ENCODE peak calls at places on chromosomes 7 and 10, in five cellular contexts. I is fibroblast of pulmonary artery; C is RWPE1; H is CD8-positive, alpha-beta T cell; N is A549. L is an unnamed sample.

GRCh38 chr7:69318794-69319193 is 279.5 kb upstream of the AUTS2 start:
- DNase-seq in I (no peak), C (no peak), H (no peak), N (no peak), L (no peak)

GRCh38 chr7:157335991-157336382 is 817 bp upstream of the DNAJB6 start:
- DNase-seq in I (no peak), C (no peak), H (no peak), N (no peak), L (no peak)

GRCh38 chr7:90761584-90761983 is 165.5 kb downstream of the CDK14 start:
- DNase-seq in I (no peak), C (no peak), H (no peak), N (no peak), L (no peak)

GRCh38 chr10:113030453-113030852 is 80.4 kb downstream of the TCF7L2 start:
- DNase-seq in I (no peak), C (peak; percentile 38), H (no peak), N (no peak), L (no peak)

GRCh38 chr7:34011711-34012110 is 106.4 kb downstream of the BMPER start:
- DNase-seq in I (peak; percentile 33), C (no peak), H (no peak), N (no peak), L (no peak)

GRCh38 chr7:74657692-74658170 is at the start of gene GTF2I:
- DNase-seq in I (no peak), C (peak; percentile 37), H (peak; percentile 23), N (no peak), L (peak; percentile 53)

GRCh38 chr7:4017081-4017480 is 665.0 kb upstream of the FOXK1 start:
- DNase-seq in I (no peak), C (no peak), H (no peak), N (no peak), L (no peak)

GRCh38 chr10:13329565-13329964 is 18.5 kb downstream of the SEPHS1 start:
- DNase-seq in I (no peak), C (no peak), H (no peak), N (no peak), L (no peak)

GRCh38 chr7:28358423-28358868 is 53.9 kb upstream of the CREB5 start:
- DNase-seq in I (peak; percentile 81), C (peak; percentile 80), H (no peak), N (peak; percentile 61), L (no peak)

GRCh38 chr10:839550-840205 is 91.8 kb downstream of the LARP4B start:
- DNase-seq in I (no peak), C (no peak), H (no peak), N (no peak), L (no peak)

GRCh38 chr10:8445353-8445752 is 390.9 kb downstream of the GATA3 start:
- DNase-seq in I (no peak), C (no peak), H (no peak), N (no peak), L (no peak)

GRCh38 chr7:69723663-69724062 is 125.4 kb downstream of the AUTS2 start:
- DNase-seq in I (no peak), C (no peak), H (no peak), N (no peak), L (no peak)

GRCh38 chr7:73941836-73942551 is 81.0 kb downstream of the TMEM270 start:
- DNase-seq in I (peak; percentile 86), C (peak; percentile 39), H (no peak), N (peak; percentile 77), L (no peak)

GRCh38 chr7:41887446-41887845 is 184.6 kb upstream of the INHBA start:
- DNase-seq in I (peak; percentile 46), C (no peak), H (no peak), N (no peak), L (no peak)

GRCh38 chr10:88152720-88153119 is 289.3 kb downstream of the PTEN start:
- DNase-seq in I (peak; percentile 90), C (peak; percentile 90), H (no peak), N (peak; percentile 74), L (peak; percentile 56)

GRCh38 chr7:5354460-5355279 is 69.0 kb downstream of the TNRC18 start:
- DNase-seq in I (peak; percentile 24), C (no peak), H (no peak), N (no peak), L (no peak)

GRCh38 chr10:24503627-24504320 is 219.9 kb downstream of the ARHGAP21 start:
- DNase-seq in I (peak; percentile 55), C (peak; percentile 52), H (no peak), N (peak; percentile 75), L (peak; percentile 64)
- TF ChIP-seq CTCF in I (peak; percentile 66), C (peak; percentile 84), H (no peak), N (peak; percentile 90), L (peak; percentile 62)

DNA sequence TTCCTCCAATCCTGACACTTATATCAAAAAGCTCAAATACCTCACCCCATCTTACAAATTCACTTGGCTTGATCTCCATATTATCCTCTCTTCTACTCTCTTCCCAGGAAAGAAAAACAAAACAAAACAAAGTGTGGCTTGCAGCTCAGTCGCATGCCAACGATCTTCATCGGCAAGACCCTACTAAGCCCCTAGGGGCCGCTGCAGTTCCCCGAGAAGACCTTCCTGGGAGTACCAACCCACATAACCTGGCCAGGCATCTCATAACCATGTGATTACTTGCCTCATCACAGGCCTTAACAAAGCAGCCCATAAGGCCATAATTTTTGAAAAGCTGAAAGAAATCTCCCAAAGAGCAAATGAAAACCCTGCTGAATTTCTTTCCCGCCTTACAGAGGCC is 103.7 kb downstream of the ZNF92 start:
- DNase-seq in I (no peak), C (peak; percentile 25), H (no peak), N (peak; percentile 35), L (no peak)
- TF ChIP-seq CTCF in I (no peak), C (no peak), H (no peak), N (no peak), L (no peak)

GRCh38 chr10:103120546-103120945 is 72.5 kb downstream of the NT5C2 start:
- DNase-seq in I (no peak), C (no peak), H (no peak), N (no peak), L (no peak)

GRCh38 chr10:103120977-103121735 is 71.9 kb downstream of the NT5C2 start:
- DNase-seq in I (peak; percentile 61), C (no peak), H (no peak), N (no peak), L (no peak)

GRCh38 chr10:103125323-103126267 is 67.5 kb downstream of the NT5C2 start:
- DNase-seq in I (no peak), C (no peak), H (no peak), N (no peak), L (peak; percentile 50)

GRCh38 chr10:103124420-103125096 is 68.5 kb downstream of the NT5C2 start:
- DNase-seq in I (no peak), C (no peak), H (no peak), N (no peak), L (no peak)

DNA sequence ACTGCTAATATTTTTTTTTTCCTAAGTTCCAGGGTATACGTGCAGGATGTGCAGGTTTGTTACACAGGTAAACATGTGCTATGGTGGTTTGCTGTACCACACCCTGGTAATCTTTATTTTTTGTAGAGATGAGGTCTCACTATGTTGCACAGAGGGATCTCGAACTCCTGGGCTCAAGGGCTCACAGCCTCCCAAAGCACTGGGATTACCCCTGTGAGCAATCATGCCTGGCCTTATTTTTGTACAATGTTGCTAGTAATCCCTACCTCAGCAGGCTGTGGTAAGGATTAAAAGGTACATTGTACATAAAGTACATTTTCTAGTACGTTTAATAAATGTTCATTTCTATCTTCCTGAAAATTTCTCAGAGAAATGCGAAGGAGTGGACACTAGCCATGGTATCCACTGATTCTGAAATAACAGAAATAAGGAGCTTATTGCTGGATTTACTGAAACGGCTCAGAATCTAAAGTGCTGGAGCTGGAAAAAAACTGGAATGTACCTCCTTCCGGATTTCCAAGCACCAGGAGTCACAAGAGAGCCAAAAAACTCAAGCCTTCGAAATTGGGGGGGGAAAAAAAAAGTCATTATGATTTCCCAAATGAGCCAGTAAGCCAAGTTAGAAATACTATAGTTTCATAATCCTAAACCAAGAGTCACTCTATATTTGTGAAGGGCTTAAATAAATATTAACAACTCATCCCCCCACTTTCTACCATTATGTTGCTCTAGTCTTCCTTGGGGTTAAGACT is 69.6 kb downstream of the NT5C2 start:
- DNase-seq in I (no peak), C (no peak), H (no peak), N (no peak), L (no peak)
- TF ChIP-seq CTCF in I (no peak), C (no peak), H (no peak), N (no peak), L (no peak)

GRCh38 chr7:21261627-21262564 is 166.0 kb upstream of the SP4 start:
- DNase-seq in I (peak; percentile 53), C (peak; percentile 35), H (peak; percentile 13), N (peak; percentile 48), L (peak; percentile 31)
- TF ChIP-seq CTCF in I (peak; percentile 69), C (peak; percentile 44), H (peak; percentile 66), N (peak; percentile 34), L (peak; percentile 41)

GRCh38 chr10:69938541-69938991 is 114.1 kb upstream of the MACROH2A2 start:
- DNase-seq in I (no peak), C (no peak), H (no peak), N (no peak), L (no peak)

GRCh38 chr10:69939033-69939432 is 113.6 kb upstream of the MACROH2A2 start:
- DNase-seq in I (no peak), C (no peak), H (no peak), N (no peak), L (no peak)

GRCh38 chr10:69934768-69935167 is 117.9 kb upstream of the MACROH2A2 start:
- DNase-seq in I (no peak), C (no peak), H (no peak), N (no peak), L (no peak)

GRCh38 chr10:69939481-69939880 is 113.2 kb upstream of the MACROH2A2 start:
- DNase-seq in I (no peak), C (no peak), H (no peak), N (no peak), L (no peak)

GRCh38 chr10:69936091-69936490 is 116.6 kb upstream of the MACROH2A2 start:
- DNase-seq in I (no peak), C (no peak), H (no peak), N (peak; percentile 21), L (peak; percentile 63)
- TF ChIP-seq CTCF in I (peak; percentile 4), C (no peak), H (no peak), N (no peak), L (peak; percentile 16)

DNA sequence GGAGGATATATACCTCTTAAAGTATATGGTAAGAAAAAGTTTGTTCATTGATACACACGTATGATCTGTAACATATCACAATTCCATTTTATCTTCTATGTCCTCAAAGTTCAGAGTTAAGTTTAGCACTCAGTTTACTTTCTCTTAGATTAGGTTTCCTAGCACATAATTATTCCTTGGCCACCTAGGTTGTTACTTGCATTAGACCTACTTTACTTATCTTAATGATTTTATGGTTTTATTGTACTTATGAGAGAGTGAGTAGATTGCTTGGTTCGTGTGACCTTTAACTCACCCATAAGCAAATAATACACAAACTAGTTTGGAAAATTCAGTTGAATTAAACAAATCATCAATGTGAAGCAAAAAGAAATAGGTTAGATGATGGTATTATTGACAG is 33.9 kb upstream of the SP4 start:
- DNase-seq in I (no peak), C (no peak), H (no peak), N (no peak), L (no peak)
- TF ChIP-seq CTCF in I (no peak), C (no peak), H (no peak), N (no peak), L (no peak)

L was measured in GM13976.